ENCODE peak calls at places on chromosome 6, in seven cellular contexts. J, K, G, D, Y, X and A are unnamed samples. For H3K4me1, the result is how much of the 10 kb centered on the place peaks cover.

GRCh38 chr6:169618526-169619490 is 83.0 kb downstream of the WDR27 start:
- DNase-seq in J (no peak), K (no peak), G (peak), D (no peak), Y (peak), X (no peak), A (no peak)

GRCh38 chr6:75492769-75493168 is 831 bp downstream of the FILIP1 start:
- DNase-seq in J (no peak), K (no peak), G (no peak), D (no peak), Y (no peak), X (no peak), A (no peak)

GRCh38 chr6:96391776-96392175 is 129.8 kb upstream of the UFL1 start:
- DNase-seq in J (no peak), K (no peak), G (peak), D (no peak), Y (peak), X (peak), A (peak)

GRCh38 chr6:95574811-95575210 is 2.5 kb upstream of the MANEA start:
- DNase-seq in J (no peak), K (no peak), G (no peak), D (no peak), Y (no peak), X (no peak), A (no peak)

GRCh38 chr6:127858992-127859391 is 41.9 kb downstream of the THEMIS start:
- DNase-seq in J (no peak), K (no peak), G (no peak), D (no peak), Y (no peak), X (no peak), A (no peak)

GRCh38 chr6:93749191-93749590 is 329.8 kb upstream of the EPHA7 start:
- DNase-seq in J (no peak), K (no peak), G (no peak), D (no peak), Y (peak), X (no peak), A (no peak)

GRCh38 chr6:38337819-38338465 is 301.8 kb downstream of the BTBD9 start:
- DNase-seq in J (no peak), K (no peak), G (no peak), D (no peak), Y (peak), X (no peak), A (no peak)

GRCh38 chr6:140043762-140044378 is 669.4 kb upstream of the CITED2 start:
- DNase-seq in J (no peak), K (no peak), G (no peak), D (no peak), Y (peak), X (no peak), A (no peak)

GRCh38 chr6:164795091-164795490 is 514.3 kb downstream of the C6orf118 start:
- DNase-seq in J (no peak), K (no peak), G (no peak), D (no peak), Y (no peak), X (no peak), A (no peak)

GRCh38 chr6:39086294-39086693 is 28.7 kb downstream of the SAYSD1 start:
- DNase-seq in J (no peak), K (no peak), G (no peak), D (no peak), Y (no peak), X (no peak), A (no peak)

GRCh38 chr6:5270093-5270680 is 8.9 kb downstream of the FARS2 start:
- DNase-seq in J (no peak), K (no peak), G (no peak), D (no peak), Y (no peak), X (no peak), A (no peak)

GRCh38 chr6:37244430-37245310 is 12.9 kb upstream of the TBC1D22B start:
- DNase-seq in J (peak), K (peak), G (no peak), D (peak), Y (peak), X (no peak), A (no peak)

GRCh38 chr6:130037207-130037811 is 18.9 kb downstream of the L3MBTL3 start:
- DNase-seq in J (no peak), K (no peak), G (no peak), D (no peak), Y (no peak), X (no peak), A (no peak)

GRCh38 chr6:165871571-165871970 is 208.5 kb upstream of the PDE10A start:
- DNase-seq in J (no peak), K (no peak), G (no peak), D (no peak), Y (no peak), X (no peak), A (no peak)

GRCh38 chr6:170024940-170025339 is 265.9 kb downstream of the DLL1 start:
- DNase-seq in J (no peak), K (no peak), G (no peak), D (no peak), Y (peak), X (no peak), A (no peak)

GRCh38 chr6:98137391-98137790 is 697.0 kb upstream of the POU3F2 start:
- DNase-seq in J (no peak), K (no peak), G (peak), D (no peak), Y (no peak), X (no peak), A (no peak)

DNA sequence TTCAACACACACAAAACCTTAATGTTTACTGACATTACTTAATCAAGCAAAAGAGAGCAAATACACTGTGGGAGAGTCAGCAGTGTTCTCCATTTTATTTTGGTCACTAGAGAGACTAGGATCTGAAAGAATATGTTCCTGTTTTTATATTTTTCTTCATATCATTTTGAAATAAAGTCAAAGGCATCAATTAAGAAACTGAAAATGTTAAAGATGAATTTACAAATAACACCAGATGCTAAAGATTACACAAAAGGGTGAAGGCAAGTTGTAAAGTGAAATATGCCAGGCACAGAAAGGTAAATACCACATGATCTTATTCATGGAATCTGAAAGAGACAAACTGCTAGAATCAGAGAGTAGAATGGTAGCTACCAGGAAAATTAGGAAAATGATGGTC is 60.3 kb upstream of the FABP7 start:
- DNase-seq in J (no peak), K (no peak), G (no peak), D (no peak), Y (no peak), X (no peak), A (no peak)
- H3K4me1 ChIP-seq in J (under half), K (under half), G (under half), D (under half), Y (under half), X (under half), A (under half)

GRCh38 chr6:15090145-15090579 is 155.7 kb upstream of the JARID2 start:
- DNase-seq in J (no peak), K (no peak), G (no peak), D (no peak), Y (no peak), X (no peak), A (no peak)

GRCh38 chr6:15087234-15087633 is 158.6 kb upstream of the JARID2 start:
- DNase-seq in J (no peak), K (no peak), G (no peak), D (no peak), Y (no peak), X (no peak), A (no peak)

GRCh38 chr6:15090745-15091384 is 155.0 kb upstream of the JARID2 start:
- DNase-seq in J (no peak), K (no peak), G (no peak), D (no peak), Y (no peak), X (no peak), A (no peak)

GRCh38 chr6:15088904-15089568 is 156.8 kb upstream of the JARID2 start:
- DNase-seq in J (no peak), K (no peak), G (no peak), D (no peak), Y (no peak), X (no peak), A (no peak)

DNA sequence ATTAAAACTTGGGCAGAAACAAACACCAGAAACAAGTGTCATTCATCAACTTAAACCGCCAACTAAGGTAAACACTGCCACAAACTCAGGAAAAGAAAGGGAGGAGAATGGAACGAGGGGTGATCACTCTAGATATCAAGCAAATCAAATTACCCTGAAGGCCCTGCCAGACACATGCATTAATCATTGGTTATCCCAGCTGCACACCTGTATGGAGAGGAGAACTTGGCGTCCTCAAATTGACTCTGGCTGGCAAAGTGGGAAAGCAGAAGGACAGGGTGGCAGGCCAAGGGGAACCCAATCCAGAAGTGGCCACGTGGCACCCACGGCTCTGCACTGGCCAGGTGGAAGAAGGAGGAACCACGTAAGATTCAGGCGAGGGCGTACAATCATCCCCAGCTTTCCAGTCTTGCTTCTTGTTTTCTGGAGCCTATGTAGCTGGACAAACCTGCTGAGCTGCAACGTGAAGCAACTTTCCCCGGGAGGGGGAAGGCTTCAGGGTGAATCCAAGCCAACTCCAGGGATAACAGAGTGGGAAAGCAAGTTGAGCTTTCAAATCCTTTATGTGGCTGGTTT is 156.2 kb upstream of the JARID2 start:
- DNase-seq in J (no peak), K (no peak), G (no peak), D (no peak), Y (no peak), X (no peak), A (no peak)
- H3K4me3 ChIP-seq in J (no peak), K (no peak), G (no peak), D (no peak), Y (no peak), X (no peak), A (no peak)

GRCh38 chr6:42552380-42552779 is 11.4 kb upstream of the UBR2 start:
- DNase-seq in J (no peak), K (no peak), G (no peak), D (no peak), Y (no peak), X (no peak), A (no peak)

GRCh38 chr6:42551202-42551601 is 12.6 kb upstream of the UBR2 start:
- DNase-seq in J (no peak), K (no peak), G (no peak), D (no peak), Y (no peak), X (no peak), A (no peak)

GRCh38 chr6:42545226-42545773 is 18.5 kb upstream of the UBR2 start:
- DNase-seq in J (no peak), K (no peak), G (no peak), D (no peak), Y (no peak), X (no peak), A (no peak)

GRCh38 chr6:42550277-42550676 is 13.6 kb upstream of the UBR2 start:
- DNase-seq in J (no peak), K (no peak), G (no peak), D (no peak), Y (no peak), X (no peak), A (no peak)

GRCh38 chr6:42547407-42548329 is 16.2 kb upstream of the UBR2 start:
- DNase-seq in J (peak), K (no peak), G (peak), D (peak), Y (peak), X (peak), A (peak)
- H3K27ac ChIP-seq in J (no peak), K (peak), G (no peak), D (no peak), Y (peak), X (no peak), A (no peak)

DNA sequence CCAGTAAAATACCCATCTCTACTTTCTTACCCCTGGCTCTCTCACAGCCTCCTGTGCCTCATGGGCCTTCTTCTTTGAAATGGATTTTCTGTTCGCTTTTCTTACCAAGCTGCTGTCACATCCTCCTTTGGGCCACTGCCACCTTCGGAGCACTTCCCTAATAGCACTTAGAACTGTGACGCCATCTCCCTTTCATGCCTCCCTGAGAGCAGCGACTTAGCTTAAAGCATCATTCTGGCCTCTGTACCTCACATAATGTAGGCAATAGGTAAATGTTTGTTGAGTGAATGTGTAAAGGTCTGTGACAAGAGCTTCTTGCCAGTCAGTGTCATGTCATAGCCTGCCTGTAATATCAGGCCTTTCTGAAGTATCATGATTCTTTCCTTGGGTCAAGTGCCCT is 78.8 kb downstream of the ADGRG6 start:
- DNase-seq in J (no peak), K (no peak), G (peak), D (no peak), Y (no peak), X (no peak), A (no peak)
- H3K4me1 ChIP-seq in J (under half), K (under half), G (under half), D (under half), Y (under half), X (under half), A (under half)

GRCh38 chr6:40152196-40152595 is 217.9 kb upstream of the MOCS1 start:
- DNase-seq in J (no peak), K (no peak), G (no peak), D (no peak), Y (no peak), X (no peak), A (no peak)

GRCh38 chr6:40148882-40149573 is 214.8 kb upstream of the MOCS1 start:
- DNase-seq in J (no peak), K (no peak), G (no peak), D (no peak), Y (no peak), X (no peak), A (no peak)

GRCh38 chr6:40152701-40153100 is 218.4 kb upstream of the MOCS1 start:
- DNase-seq in J (no peak), K (no peak), G (no peak), D (no peak), Y (no peak), X (no peak), A (no peak)

DNA sequence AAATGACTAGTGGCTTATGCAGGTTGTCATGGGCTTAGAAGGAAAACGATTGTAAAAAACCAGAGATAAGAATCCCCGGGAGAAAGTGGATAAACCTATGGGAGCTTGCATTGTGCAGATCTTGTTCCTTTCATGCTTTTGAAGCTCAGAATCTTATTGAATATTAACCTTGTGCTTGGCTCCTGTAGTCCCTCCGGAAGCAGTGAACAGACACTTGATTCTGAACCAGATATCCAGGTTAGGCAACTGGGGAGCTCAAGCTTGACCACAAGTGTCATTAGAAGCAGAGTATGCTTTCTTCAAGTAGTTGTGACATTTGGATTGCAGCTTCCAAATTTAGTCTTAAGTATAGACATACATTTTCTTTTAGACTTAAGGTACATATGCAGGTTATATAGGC is 212.6 kb upstream of the MOCS1 start:
- DNase-seq in J (no peak), K (no peak), G (no peak), D (no peak), Y (no peak), X (no peak), A (no peak)
- H3K4me3 ChIP-seq in J (no peak), K (no peak), G (no peak), D (no peak), Y (no peak), X (no peak), A (no peak)

GRCh38 chr6:34390531-34391013 is 1.9 kb downstream of the NUDT3 start:
- DNase-seq in J (no peak), K (no peak), G (no peak), D (no peak), Y (no peak), X (no peak), A (no peak)
- H3K27ac ChIP-seq in J (peak), K (peak), G (no peak), D (no peak), Y (peak), X (no peak), A (no peak)

GRCh38 chr6:47130086-47130485 is 88.0 kb upstream of the ADGRF1 start:
- DNase-seq in J (no peak), K (no peak), G (no peak), D (no peak), Y (no peak), X (no peak), A (no peak)
- H3K4me1 ChIP-seq in J (under half), K (under half), G (under half), D (under half), Y (under half), X (under half), A (under half)

DNA sequence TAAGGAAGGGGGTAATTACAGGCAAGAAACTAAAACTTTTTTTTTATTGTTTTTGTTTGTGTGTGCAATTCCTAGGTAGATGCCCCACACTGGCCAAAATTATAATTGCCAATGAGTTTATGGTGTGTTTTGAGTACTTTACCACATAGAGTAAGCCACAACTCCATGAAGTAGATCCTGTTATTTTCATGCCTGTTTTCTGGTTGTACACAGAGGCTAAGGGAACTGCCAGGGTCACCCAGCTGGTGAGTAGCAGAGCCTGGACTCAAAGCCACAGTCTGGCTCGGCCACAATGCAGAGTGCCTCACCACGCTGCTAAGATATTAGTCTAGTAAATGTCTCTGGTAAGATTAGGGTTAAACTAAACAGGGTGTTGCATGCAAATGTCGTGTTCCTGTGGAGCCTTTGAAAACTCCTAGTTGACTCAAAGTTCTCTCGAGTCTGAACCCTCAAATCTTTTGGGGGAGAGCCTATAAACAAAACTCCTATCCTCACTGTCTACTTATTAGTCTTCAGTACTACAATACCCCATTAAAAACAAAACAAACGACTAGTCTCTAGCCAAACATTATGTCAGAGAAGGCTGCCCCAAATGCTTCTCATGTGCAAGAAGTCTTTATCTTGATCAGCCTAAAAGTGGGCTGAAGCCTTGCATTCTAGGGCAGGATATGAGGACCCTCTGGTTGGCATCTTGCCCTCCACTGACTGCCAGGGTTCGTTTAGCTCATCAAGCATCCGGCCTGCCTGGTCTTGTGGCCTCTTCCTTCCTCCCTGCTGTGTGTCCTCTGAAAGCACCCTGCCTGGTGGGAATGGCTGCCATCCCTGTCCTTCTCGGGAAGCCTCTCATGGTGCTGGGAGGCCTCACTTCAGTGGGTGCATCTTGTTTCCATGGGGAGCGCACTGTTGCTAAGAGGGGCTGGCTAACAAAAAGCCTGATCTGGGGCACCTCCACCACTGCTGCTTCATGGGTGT is 4.2 kb downstream of the DUSP22 start:
- DNase-seq in J (no peak), K (no peak), G (no peak), D (peak), Y (no peak), X (no peak), A (no peak)
- H3K4me3 ChIP-seq in J (no peak), K (no peak), G (no peak), D (no peak), Y (no peak), X (no peak), A (no peak)